ENCODE peak calls at places on chromosomes 11 and 22, in nine cellular contexts. T is amniotic epithelial cell; K is activated effector memory CD4-positive, alpha-beta T cell treated with Interleukin-2 at 50 U/mL for 16 hours; G is effector CD4-positive, alpha-beta T cell; Y is HTR-8/SVneo; Z is astrocyte of the spinal cord; P is A673; E is fibroblast of the conjunctiva; Q is epithelial cell of esophagus. W is an unnamed sample.

GRCh38 chr22:38317995-38318715 is 922 bp upstream of the CSNK1E start:
- DNase-seq in T (peak; percentile 89), K (no peak), G (no peak), Y (peak; percentile 84), Z (peak; percentile 94), P (peak; percentile 81), E (peak; percentile 60), Q (peak; percentile 99), W (peak; percentile 91)

GRCh38 chr11:7511405-7511804 is 2.4 kb upstream of the PPFIBP2 start:
- DNase-seq in T (no peak), K (no peak), G (no peak), Y (no peak), Z (no peak), P (no peak), E (no peak), Q (peak; percentile 9), W (peak; percentile 80)

GRCh38 chr11:2578006-2578933 is 121.5 kb downstream of the KCNQ1OT1 start:
- DNase-seq in T (no peak), K (no peak), G (peak; percentile 0), Y (no peak), Z (no peak), P (no peak), E (no peak), Q (no peak), W (no peak)

GRCh38 chr11:122656073-122656630 is 630 bp downstream of the UBASH3B start:
- DNase-seq in T (peak; percentile 59), K (peak; percentile 14), G (peak; percentile 31), Y (peak; percentile 46), Z (peak; percentile 75), P (peak; percentile 75), E (no peak), Q (peak; percentile 67), W (peak; percentile 37)

GRCh38 chr11:36239636-36240035 is 49.6 kb downstream of the COMMD9 start:
- DNase-seq in T (no peak), K (no peak), G (no peak), Y (no peak), Z (no peak), P (no peak), E (no peak), Q (no peak), W (no peak)

GRCh38 chr11:119409731-119410130 is 13.2 kb downstream of the THY1 start:
- DNase-seq in T (no peak), K (no peak), G (no peak), Y (no peak), Z (no peak), P (no peak), E (no peak), Q (no peak), W (no peak)

GRCh38 chr11:40166892-40167291 is 1292.6 kb downstream of the LRRC4C start:
- DNase-seq in T (no peak), K (no peak), G (no peak), Y (no peak), Z (no peak), P (peak; percentile 45), E (no peak), Q (no peak), W (no peak)

GRCh38 chr22:32336185-32336603 is 21.5 kb upstream of the RFPL3 start:
- DNase-seq in T (no peak), K (no peak), G (no peak), Y (no peak), Z (no peak), P (no peak), E (no peak), Q (no peak), W (no peak)

GRCh38 chr22:21026783-21027692 is 5.3 kb downstream of the SLC7A4 start:
- DNase-seq in T (peak; percentile 72), K (no peak), G (no peak), Y (no peak), Z (peak; percentile 59), P (no peak), E (no peak), Q (peak; percentile 76), W (no peak)

GRCh38 chr11:82796970-82797594 is 63.4 kb upstream of the FAM181B start:
- DNase-seq in T (no peak), K (no peak), G (no peak), Y (no peak), Z (no peak), P (peak; percentile 28), E (no peak), Q (no peak), W (peak; percentile 15)

GRCh38 chr11:11866203-11866602 is 24.4 kb downstream of the USP47 start:
- DNase-seq in T (peak; percentile 32), K (no peak), G (no peak), Y (no peak), Z (no peak), P (no peak), E (no peak), Q (no peak), W (no peak)

W was measured in SK-MEL-5.